ENCODE peak calls at places on chromosomes 1 and 21, in four cellular contexts. One of them, this sample, is unnamed.

GRCh38 chr1:230545181-230545580 is 97.1 kb upstream of the COG2 start:
- DNase-seq in hepatocyte: no peak
- DNase-seq in stomach: no peak
- DNase-seq in IMR-90: no peak
- DNase-seq in this sample: no peak

GRCh38 chr1:99643021-99643779 is 2.7 kb upstream of the PALMD start:
- DNase-seq in stomach: no peak
- DNase-seq in IMR-90: peak
- DNase-seq in hepatocyte: no peak
- DNase-seq in this sample: no peak

GRCh38 chr1:10825592-10825991 is 29.1 kb upstream of the CASZ1 start:
- DNase-seq in stomach: no peak
- DNase-seq in IMR-90: no peak
- DNase-seq in hepatocyte: no peak
- DNase-seq in this sample: no peak

GRCh38 chr1:214551052-214551435 is 358 bp downstream of the PTPN14 start:
- DNase-seq in hepatocyte: peak
- DNase-seq in stomach: peak
- DNase-seq in IMR-90: no peak
- DNase-seq in this sample: no peak

GRCh38 chr1:14363191-14363590 is 235.3 kb upstream of the KAZN start:
- DNase-seq in stomach: no peak
- DNase-seq in hepatocyte: no peak
- DNase-seq in IMR-90: no peak
- DNase-seq in this sample: no peak

GRCh38 chr1:84377480-84378095 is 20.7 kb upstream of the DNASE2B start:
- DNase-seq in stomach: no peak
- DNase-seq in hepatocyte: peak
- DNase-seq in IMR-90: peak
- DNase-seq in this sample: no peak

GRCh38 chr1:158509471-158510161 is 37.6 kb downstream of the OR10R2 start:
- DNase-seq in IMR-90: no peak
- DNase-seq in stomach: no peak
- DNase-seq in hepatocyte: peak
- DNase-seq in this sample: no peak

GRCh38 chr1:242016518-242016917 is 17.6 kb upstream of the MAP1LC3C start:
- DNase-seq in stomach: no peak
- DNase-seq in IMR-90: no peak
- DNase-seq in hepatocyte: no peak
- DNase-seq in this sample: no peak

GRCh38 chr1:224172229-224172628 is 10.8 kb upstream of the DEGS1 start:
- DNase-seq in IMR-90: no peak
- DNase-seq in stomach: no peak
- DNase-seq in hepatocyte: no peak
- DNase-seq in this sample: no peak

GRCh38 chr1:209983953-209984352 is 45.9 kb downstream of the SYT14 start:
- DNase-seq in stomach: no peak
- DNase-seq in IMR-90: no peak
- DNase-seq in hepatocyte: no peak
- DNase-seq in this sample: no peak

GRCh38 chr1:189429610-189430009 is 1048.1 kb downstream of the BRINP3 start:
- DNase-seq in hepatocyte: peak
- DNase-seq in stomach: no peak
- DNase-seq in IMR-90: peak
- DNase-seq in this sample: peak

GRCh38 chr1:158285756-158286241 is 3.9 kb upstream of the CD1C start:
- DNase-seq in hepatocyte: no peak
- DNase-seq in stomach: peak
- DNase-seq in IMR-90: no peak
- DNase-seq in this sample: peak

GRCh38 chr1:36157115-36157903 is 1.3 kb downstream of the MAP7D1 start:
- DNase-seq in IMR-90: no peak
- DNase-seq in stomach: no peak
- DNase-seq in hepatocyte: no peak
- DNase-seq in this sample: no peak

GRCh38 chr1:59078866-59079265 is 218.0 kb upstream of the FGGY start:
- DNase-seq in hepatocyte: no peak
- DNase-seq in stomach: no peak
- DNase-seq in IMR-90: no peak
- DNase-seq in this sample: no peak

GRCh38 chr21:43365611-43366426 is 61.1 kb downstream of the SIK1 start:
- DNase-seq in stomach: no peak
- DNase-seq in hepatocyte: no peak
- DNase-seq in IMR-90: no peak
- DNase-seq in this sample: no peak

GRCh38 chr1:244349581-244350001 is 102.1 kb downstream of the ADSS2 start:
- DNase-seq in IMR-90: peak
- DNase-seq in stomach: no peak
- DNase-seq in hepatocyte: no peak
- DNase-seq in this sample: no peak

GRCh38 chr1:188027613-188028012 is 1198.9 kb downstream of the PLA2G4A start:
- DNase-seq in hepatocyte: peak
- DNase-seq in stomach: no peak
- DNase-seq in IMR-90: peak
- DNase-seq in this sample: peak

DNA sequence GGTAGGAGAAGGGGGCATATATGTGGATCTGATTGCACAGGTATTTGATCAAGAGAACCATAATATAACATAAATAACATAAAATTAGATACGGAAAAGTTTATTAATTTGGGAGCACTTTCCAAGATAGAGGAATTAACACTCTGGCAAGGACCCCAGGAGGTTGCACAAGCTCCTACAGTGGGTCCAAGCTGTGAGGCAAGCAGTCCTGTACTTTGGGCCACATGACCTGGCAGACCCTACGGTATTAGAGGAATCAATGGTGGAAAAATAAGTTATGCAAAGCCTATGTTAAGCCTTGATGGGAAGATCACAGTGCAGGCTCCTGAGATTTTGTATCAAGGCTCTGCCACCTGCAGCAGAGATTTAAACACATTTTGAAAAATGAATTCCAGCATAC is 220.1 kb downstream of the COL24A1 start:
- DNase-seq in IMR-90: no peak
- DNase-seq in stomach: no peak
- DNase-seq in hepatocyte: no peak
- DNase-seq in this sample: no peak
- TF ChIP-seq CTCF in IMR-90: no peak
- TF ChIP-seq CTCF in stomach: no peak
- TF ChIP-seq CTCF in hepatocyte: no peak
- TF ChIP-seq CTCF in this sample: no peak

GRCh38 chr1:233376711-233377110 is 49.2 kb downstream of the MAP3K21 start:
- DNase-seq in IMR-90: no peak
- DNase-seq in hepatocyte: no peak
- DNase-seq in stomach: no peak
- DNase-seq in this sample: no peak
- TF ChIP-seq CTCF in IMR-90: no peak
- TF ChIP-seq CTCF in hepatocyte: no peak
- TF ChIP-seq CTCF in stomach: no peak
- TF ChIP-seq CTCF in this sample: no peak

DNA sequence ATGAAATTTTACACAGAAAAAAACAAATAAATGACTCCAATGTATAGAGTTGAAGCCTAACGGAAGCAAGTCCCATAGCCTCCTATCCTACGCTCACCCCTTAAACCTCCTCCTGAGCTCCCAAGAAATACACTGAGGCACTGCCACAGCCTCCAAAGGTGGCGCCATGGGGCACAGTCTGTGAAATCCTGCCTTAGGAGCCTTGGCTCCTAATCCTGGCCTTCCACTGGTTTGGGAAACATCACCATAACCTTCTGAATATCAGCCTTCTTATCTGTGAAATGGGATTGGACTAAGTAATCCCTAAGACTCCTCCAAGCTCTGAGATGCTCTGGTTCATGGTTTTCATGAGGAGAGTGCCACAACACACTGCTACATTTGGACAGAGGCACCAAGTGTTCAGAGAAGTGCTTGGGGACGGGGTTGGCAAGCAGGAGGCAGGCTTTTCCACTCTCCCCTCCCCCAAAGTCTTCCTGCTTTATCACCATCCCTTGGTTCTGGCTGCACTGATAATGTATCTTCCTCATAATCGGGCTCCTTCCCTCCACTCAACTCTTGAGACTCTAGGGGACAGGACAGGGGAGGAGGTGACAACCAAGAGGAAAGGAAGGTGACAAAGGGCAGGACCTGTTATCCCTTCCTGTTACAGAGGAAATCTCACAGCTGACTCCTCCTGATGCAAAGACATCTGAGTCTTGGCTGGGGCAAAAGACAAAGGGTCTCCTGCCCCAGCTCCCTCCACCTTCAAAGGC is 2.7 kb downstream of the SLAMF7 start:
- DNase-seq in IMR-90: no peak
- DNase-seq in stomach: no peak
- DNase-seq in hepatocyte: no peak
- DNase-seq in this sample: no peak
- TF ChIP-seq CTCF in IMR-90: no peak
- TF ChIP-seq CTCF in stomach: no peak
- TF ChIP-seq CTCF in hepatocyte: no peak
- TF ChIP-seq CTCF in this sample: peak

DNA sequence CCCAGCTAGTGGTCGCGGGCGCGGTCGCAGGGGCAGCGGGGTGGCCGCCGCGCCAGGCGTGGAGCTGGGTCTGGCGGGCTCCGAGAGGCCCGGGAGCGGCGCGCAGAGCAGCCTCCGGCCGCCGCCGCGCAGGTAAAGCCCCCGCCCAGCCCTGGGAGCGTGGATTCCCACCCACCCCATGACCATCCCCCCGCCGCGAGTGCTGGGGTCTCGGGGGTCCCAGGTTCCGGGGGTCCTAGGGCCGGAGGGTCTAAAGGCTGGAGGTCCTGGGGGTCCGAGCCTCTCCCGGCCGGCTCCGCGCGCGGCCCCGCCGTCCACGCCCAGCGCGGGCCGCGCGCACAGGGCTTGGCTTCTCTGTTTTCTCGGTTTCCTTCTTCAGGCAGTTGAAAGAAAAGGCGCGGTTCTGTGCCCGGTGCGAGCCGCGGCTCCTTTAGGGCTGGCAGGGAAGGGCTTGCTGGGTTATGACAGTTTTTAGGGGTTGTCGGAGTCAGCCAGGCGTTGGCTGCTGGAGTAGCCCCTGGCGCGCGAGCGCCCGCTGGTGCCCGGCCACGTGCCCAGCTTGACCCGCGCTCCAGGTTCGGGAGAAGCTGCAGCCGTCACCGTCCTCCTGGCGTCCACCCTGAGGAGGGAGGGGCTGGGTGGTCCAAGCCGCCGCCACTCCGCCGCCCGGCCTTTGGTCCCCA is 355 bp downstream of the LRRC3 start:
- DNase-seq in IMR-90: no peak
- DNase-seq in hepatocyte: peak
- DNase-seq in stomach: peak
- DNase-seq in this sample: peak
- TF ChIP-seq CTCF in IMR-90: no peak
- TF ChIP-seq CTCF in hepatocyte: peak
- TF ChIP-seq CTCF in stomach: no peak
- TF ChIP-seq CTCF in this sample: peak

DNA sequence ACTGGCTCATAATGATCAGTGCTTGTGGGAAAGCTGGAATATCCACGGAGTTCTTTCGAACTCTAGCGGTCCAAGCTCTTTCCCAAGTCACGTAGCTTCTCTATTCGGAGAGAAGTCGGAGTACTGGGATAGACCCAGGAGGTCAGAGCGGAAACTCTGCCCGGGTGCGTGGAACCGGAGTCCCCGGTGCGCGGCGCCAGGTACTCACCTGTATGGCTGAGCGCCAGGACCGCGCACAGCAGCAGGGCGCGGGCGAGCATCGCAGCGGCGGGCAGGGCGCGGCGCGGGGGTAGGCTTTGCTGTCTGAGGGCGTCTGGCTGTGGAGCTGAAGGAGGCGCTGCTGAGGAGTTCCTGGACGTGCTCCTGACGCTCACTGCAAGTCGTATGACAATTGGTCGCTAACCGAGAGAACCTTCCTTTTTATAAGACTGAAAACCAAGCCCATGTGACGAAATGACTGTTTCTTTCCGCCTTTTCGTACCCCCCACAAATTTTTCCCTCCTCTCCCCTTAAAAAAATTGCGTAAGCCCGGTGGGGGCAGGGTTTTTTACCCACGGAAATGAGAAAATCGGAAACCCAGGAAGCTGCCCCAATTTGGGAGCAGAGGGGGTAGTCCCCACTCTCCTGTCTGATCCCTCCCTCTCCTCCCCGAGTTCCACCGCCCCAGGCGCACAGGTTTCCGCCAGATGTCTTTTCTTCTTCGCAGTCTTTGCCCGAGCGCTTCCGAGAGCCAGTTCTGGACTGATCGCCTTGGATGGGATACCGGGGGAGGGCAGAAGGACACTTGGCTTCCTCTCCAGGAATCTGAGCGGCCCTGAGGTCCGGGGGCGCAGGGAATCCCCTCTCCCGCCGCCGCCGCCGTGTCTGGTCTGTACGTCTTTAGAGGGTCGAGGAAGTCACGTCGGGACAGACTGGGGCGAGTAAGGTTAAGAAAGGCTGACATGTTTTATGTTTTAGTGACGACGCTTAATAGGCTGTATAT is at the start of gene PTGS2:
- DNase-seq in IMR-90: peak
- DNase-seq in hepatocyte: peak
- DNase-seq in stomach: peak
- DNase-seq in this sample: peak
- TF ChIP-seq CTCF in IMR-90: peak
- TF ChIP-seq CTCF in hepatocyte: peak
- TF ChIP-seq CTCF in stomach: no peak
- TF ChIP-seq CTCF in this sample: peak

DNA sequence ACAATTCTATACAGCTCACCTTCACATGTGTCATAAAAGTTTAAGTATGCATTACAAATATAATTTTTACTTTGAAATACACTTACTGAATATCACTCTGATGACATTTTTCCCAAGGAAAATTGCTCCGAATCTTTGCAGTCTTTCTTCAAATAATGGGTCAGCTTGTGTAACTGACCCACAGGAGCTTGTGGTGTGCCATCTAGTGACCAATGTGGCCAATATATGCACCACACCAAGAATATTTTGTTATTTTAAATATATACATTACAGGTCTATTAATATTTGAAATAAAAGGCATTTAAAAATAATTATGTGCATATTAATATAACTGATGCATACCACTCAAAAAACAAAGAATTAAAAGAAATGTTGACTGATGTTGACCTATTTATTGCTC is 271.4 kb downstream of the TBX15 start:
- DNase-seq in hepatocyte: peak
- DNase-seq in IMR-90: no peak
- DNase-seq in stomach: no peak
- DNase-seq in this sample: no peak
- TF ChIP-seq CTCF in hepatocyte: peak
- TF ChIP-seq CTCF in IMR-90: peak
- TF ChIP-seq CTCF in stomach: peak
- TF ChIP-seq CTCF in this sample: no peak

GRCh38 chr1:232643227-232643626 is 13.3 kb upstream of the SIPA1L2 start:
- DNase-seq in stomach: no peak
- DNase-seq in IMR-90: peak
- DNase-seq in hepatocyte: no peak
- DNase-seq in this sample: no peak
- TF ChIP-seq CTCF in stomach: no peak
- TF ChIP-seq CTCF in IMR-90: no peak
- TF ChIP-seq CTCF in hepatocyte: no peak
- TF ChIP-seq CTCF in this sample: no peak

This sample was measured in GM13977.